ENCODE peak calls at places on chromosomes 1 and 21, in seven cellular contexts. D is heart left ventricle; I is NCI-H2029; E is CD8-positive, alpha-beta memory T cell; N is anterior cingulate cortex; R is tibial nerve; O is EH. Z is an unnamed sample.
A peak's percentile ranks its signal among the peaks of the same experiment; 100 is the strongest.

GRCh38 chr21:23695449-23695848 is 1911.8 kb downstream of the MRPL39 start:
- DNase-seq in D (no peak), E (no peak), R (no peak), N (no peak), I (no peak), O (no peak), Z (no peak)

GRCh38 chr1:43954036-43954435 is 7.3 kb downstream of the IPO13 start:
- DNase-seq in R (no peak), O (no peak), E (no peak), D (no peak), I (no peak), N (peak; percentile 21), Z (no peak)

GRCh38 chr1:181349512-181349911 is 133.8 kb upstream of the CACNA1E start:
- DNase-seq in D (no peak), I (no peak), E (no peak), N (no peak), R (no peak), O (no peak), Z (no peak)

GRCh38 chr21:26939532-26940181 is 27.2 kb downstream of the ADAMTS5 start:
- DNase-seq in R (no peak), D (no peak), E (no peak), I (no peak), N (no peak), O (peak; percentile 78), Z (no peak)

GRCh38 chr1:21573971-21574458 is 64.8 kb downstream of the ALPL start:
- DNase-seq in O (peak; percentile 78), I (peak; percentile 92), D (peak; percentile 85), E (no peak), R (no peak), N (no peak), Z (no peak)

GRCh38 chr1:19661721-19662228 is 2.9 kb upstream of the HTR6 start:
- DNase-seq in I (peak; percentile 16), D (no peak), N (no peak), O (peak; percentile 54), E (peak; percentile 50), R (no peak), Z (peak; percentile 51)

GRCh38 chr1:51506537-51506936 is 12.5 kb downstream of the EPS15 start:
- DNase-seq in O (peak; percentile 90), R (no peak), N (no peak), I (no peak), D (peak; percentile 17), E (no peak), Z (no peak)

GRCh38 chr1:31567956-31568570 is 8.3 kb upstream of the TINAGL1 start:
- DNase-seq in D (no peak), E (no peak), N (no peak), O (peak; percentile 88), R (no peak), I (no peak), Z (no peak)

GRCh38 chr1:235642943-235643371 is 6.6 kb downstream of the GNG4 start:
- DNase-seq in D (no peak), R (no peak), O (no peak), N (no peak), I (no peak), E (no peak), Z (no peak)

GRCh38 chr1:213987876-213988638 is at the start of gene PROX1:
- DNase-seq in R (peak; percentile 36), E (peak; percentile 27), D (peak; percentile 81), O (peak; percentile 89), I (peak; percentile 77), N (peak; percentile 46), Z (no peak)

Z was measured in effector CD4-positive, alpha-beta T cell.